ENCODE peak calls at places on chromosomes 13 and 19, in six cellular contexts. C is SK-N-SH; N is CD8-positive, alpha-beta memory T cell; J is PC-3; I is colonic mucosa; Z is Peyer's patch. T is an unnamed sample.

GRCh38 chr19:19361075-19361594 is 40.5 kb downstream of the MAU2 start:
- DNase-seq in C (peak; percentile 84), N (peak; percentile 56), J (peak; percentile 87), I (peak; percentile 87), Z (peak; percentile 77), T (peak; percentile 57)

GRCh38 chr13:42561752-42562467 is 12.0 kb upstream of the TNFSF11 start:
- DNase-seq in C (no peak), N (no peak), J (peak; percentile 42), I (no peak), Z (no peak), T (no peak)

GRCh38 chr13:113359556-113359955 is 4.4 kb downstream of the GRTP1 start:
- DNase-seq in C (no peak), N (no peak), J (no peak), I (no peak), Z (no peak), T (no peak)

GRCh38 chr13:43985437-43986051 is 105.8 kb downstream of the LACC1 start:
- DNase-seq in C (no peak), N (no peak), J (no peak), I (no peak), Z (no peak), T (no peak)

GRCh38 chr13:113930711-113931637 is 42.9 kb downstream of the C13orf46 start:
- DNase-seq in C (no peak), N (peak; percentile 83), J (no peak), I (no peak), Z (no peak), T (no peak)

GRCh38 chr13:111516712-111517640 is 196.5 kb downstream of the TEX29 start:
- DNase-seq in C (no peak), N (no peak), J (no peak), I (no peak), Z (no peak), T (no peak)

GRCh38 chr13:31611214-31611613 is 128.1 kb upstream of the RXFP2 start:
- DNase-seq in C (no peak), N (no peak), J (no peak), I (no peak), Z (no peak), T (no peak)

GRCh38 chr13:99215466-99215865 is 14.8 kb downstream of the UBAC2 start:
- DNase-seq in C (no peak), N (peak; percentile 80), J (no peak), I (no peak), Z (peak; percentile 49), T (peak; percentile 75)

GRCh38 chr19:50174100-50174793 is 11.2 kb upstream of the IZUMO2 start:
- DNase-seq in C (no peak), N (no peak), J (no peak), I (no peak), Z (no peak), T (no peak)

GRCh38 chr19:50178859-50179537 is 15.9 kb upstream of the IZUMO2 start:
- DNase-seq in C (no peak), N (no peak), J (peak; percentile 27), I (no peak), Z (no peak), T (no peak)

GRCh38 chr19:50175924-50176323 is 12.8 kb upstream of the IZUMO2 start:
- DNase-seq in C (no peak), N (no peak), J (no peak), I (no peak), Z (no peak), T (no peak)

GRCh38 chr19:50181121-50181520 is 18.0 kb upstream of the IZUMO2 start:
- DNase-seq in C (no peak), N (no peak), J (no peak), I (no peak), Z (no peak), T (no peak)

DNA sequence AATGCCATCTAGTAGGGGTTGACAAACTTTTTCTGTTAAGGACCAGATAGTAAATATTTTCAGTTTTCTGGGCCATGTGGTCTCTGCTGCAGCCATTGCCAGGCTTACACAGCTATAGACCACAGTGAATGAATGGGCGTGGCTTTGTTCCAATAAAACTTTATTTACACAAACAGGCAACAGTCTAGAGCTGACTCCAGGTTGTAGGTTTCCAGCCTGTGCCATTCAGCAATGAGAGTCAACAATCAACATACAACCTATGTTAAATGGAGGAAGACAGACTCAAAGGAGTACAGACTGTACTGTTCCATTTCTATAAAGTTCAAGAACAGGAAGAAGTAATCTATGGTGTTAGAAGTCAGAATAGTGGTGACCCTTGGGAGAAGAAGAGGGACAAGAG is 15.2 kb upstream of the IZUMO2 start:
- DNase-seq in C (no peak), N (no peak), J (peak; percentile 41), I (peak; percentile 72), Z (no peak), T (no peak)
- H3K9me3 ChIP-seq in C (no peaks in the 10 kb centered on the region), N (no peaks in the 10 kb centered on the region), J (no peaks in the 10 kb centered on the region), I (no peaks in the 10 kb centered on the region), Z (no peaks in the 10 kb centered on the region), T (peaks cover 1% of the 10 kb centered on the region)

DNA sequence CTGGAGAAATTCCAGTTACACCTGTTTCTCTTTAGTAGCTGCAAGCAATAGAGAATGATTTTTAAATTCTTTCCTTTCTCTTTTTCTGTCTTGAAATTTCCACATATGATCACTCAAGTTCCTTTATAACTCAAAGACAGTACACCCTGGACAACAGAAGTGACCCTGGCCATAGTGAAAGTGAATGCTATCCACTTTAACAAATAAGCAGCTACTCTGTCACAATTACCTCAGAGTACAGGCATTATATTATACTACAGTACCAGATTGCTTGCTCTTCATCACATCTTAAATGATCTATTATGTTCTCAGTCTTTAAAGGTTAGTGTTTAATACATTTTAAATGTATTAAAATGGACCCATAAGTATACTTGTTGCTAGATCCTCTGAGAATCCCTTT is 136.2 kb downstream of the KLF12 start:
- DNase-seq in C (no peak), N (no peak), J (no peak), I (no peak), Z (no peak), T (no peak)
- H3K4me1 ChIP-seq in C (no peaks in the 10 kb centered on the region), N (peaks cover 21% of the 10 kb centered on the region), J (no peaks in the 10 kb centered on the region), I (no peaks in the 10 kb centered on the region), Z (no peaks in the 10 kb centered on the region), T (peaks cover 6% of the 10 kb centered on the region)

DNA sequence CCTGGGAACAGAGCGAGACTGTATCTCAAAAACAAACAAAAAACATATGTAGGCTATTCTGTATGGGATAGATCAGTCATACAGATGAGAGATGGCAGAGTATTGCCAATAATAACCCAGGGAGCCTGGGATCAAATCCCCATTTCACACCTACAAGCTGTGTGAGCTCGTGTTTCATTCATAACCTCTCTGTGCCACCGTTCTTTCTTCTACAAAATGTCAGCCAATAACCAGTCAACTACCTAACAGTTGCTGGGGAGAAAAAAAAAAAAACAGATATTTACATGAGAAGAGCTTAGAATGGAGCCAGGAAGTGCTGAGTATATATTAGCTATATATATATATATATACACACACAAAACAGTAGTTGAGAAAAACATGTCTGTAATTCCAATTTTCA is 6.5 kb upstream of the IFNL2 start:
- DNase-seq in C (no peak), N (no peak), J (no peak), I (no peak), Z (no peak), T (no peak)
- H3K27me3 ChIP-seq in C (peaks cover 10% of the 10 kb centered on the region), N (peaks cover 17% of the 10 kb centered on the region), J (peaks cover 5% of the 10 kb centered on the region), I (peaks cover 25% of the 10 kb centered on the region), Z (no peaks in the 10 kb centered on the region), T (peaks cover 9% of the 10 kb centered on the region)

GRCh38 chr19:29819300-29819699 is 7.5 kb downstream of the CCNE1 start:
- DNase-seq in C (no peak), N (no peak), J (no peak), I (no peak), Z (no peak), T (no peak)

GRCh38 chr19:29819986-29820385 is 8.2 kb downstream of the CCNE1 start:
- DNase-seq in C (no peak), N (no peak), J (peak; percentile 73), I (no peak), Z (no peak), T (no peak)

GRCh38 chr19:29823581-29824330 is 12.0 kb downstream of the CCNE1 start:
- DNase-seq in C (no peak), N (no peak), J (no peak), I (no peak), Z (no peak), T (no peak)
- H3K9me3 ChIP-seq in C (no peaks in the 10 kb centered on the region), N (no peaks in the 10 kb centered on the region), J (no peaks in the 10 kb centered on the region), I (no peaks in the 10 kb centered on the region), Z (no peaks in the 10 kb centered on the region), T (no peaks in the 10 kb centered on the region)

GRCh38 chr19:38868551-38868950 is 9.5 kb downstream of the RINL start:
- DNase-seq in C (no peak), N (no peak), J (no peak), I (no peak), Z (no peak), T (no peak)
- H3K4me1 ChIP-seq in C (peaks cover 15% of the 10 kb centered on the region), N (peaks cover 46% of the 10 kb centered on the region), J (peaks cover 11% of the 10 kb centered on the region), I (peaks cover 12% of the 10 kb centered on the region), Z (peaks cover 11% of the 10 kb centered on the region), T (peaks cover 44% of the 10 kb centered on the region)

DNA sequence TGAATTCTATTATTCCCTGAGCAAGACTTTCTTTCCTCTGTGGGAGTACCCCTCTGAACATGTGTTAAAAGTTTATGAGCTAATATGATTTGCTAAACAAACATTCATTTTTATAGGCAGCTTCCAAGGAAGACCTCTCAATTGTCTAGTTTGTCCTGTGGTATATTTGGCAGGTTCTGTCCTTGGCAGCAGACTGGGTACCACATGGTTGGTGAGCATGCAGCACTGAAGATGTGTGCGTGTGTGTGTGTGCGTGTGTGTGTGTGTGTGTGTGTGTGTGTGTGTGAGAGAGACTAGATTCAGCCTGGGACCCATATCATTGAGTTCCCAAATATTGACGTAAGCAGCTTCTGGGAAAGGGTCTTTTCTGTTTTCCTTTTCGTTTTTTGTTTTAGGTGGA is 24.0 kb downstream of the FGF9 start:
- DNase-seq in C (no peak), N (no peak), J (no peak), I (no peak), Z (no peak), T (no peak)
- H3K27me3 ChIP-seq in C (peaks cover 31% of the 10 kb centered on the region), N (no peaks in the 10 kb centered on the region), J (peaks cover 67% of the 10 kb centered on the region), I (no peaks in the 10 kb centered on the region), Z (no peaks in the 10 kb centered on the region), T (peaks cover 6% of the 10 kb centered on the region)

GRCh38 chr19:56566904-56567273 is 379 bp upstream of the ZNF470 start:
- DNase-seq in C (peak; percentile 68), N (no peak), J (no peak), I (peak; percentile 67), Z (peak; percentile 40), T (peak; percentile 2)
- H3K9me3 ChIP-seq in C (peaks cover 37% of the 10 kb centered on the region), N (peaks cover 48% of the 10 kb centered on the region), J (peaks cover 73% of the 10 kb centered on the region), I (peaks cover 13% of the 10 kb centered on the region), Z (no peaks in the 10 kb centered on the region), T (peaks cover 68% of the 10 kb centered on the region)

DNA sequence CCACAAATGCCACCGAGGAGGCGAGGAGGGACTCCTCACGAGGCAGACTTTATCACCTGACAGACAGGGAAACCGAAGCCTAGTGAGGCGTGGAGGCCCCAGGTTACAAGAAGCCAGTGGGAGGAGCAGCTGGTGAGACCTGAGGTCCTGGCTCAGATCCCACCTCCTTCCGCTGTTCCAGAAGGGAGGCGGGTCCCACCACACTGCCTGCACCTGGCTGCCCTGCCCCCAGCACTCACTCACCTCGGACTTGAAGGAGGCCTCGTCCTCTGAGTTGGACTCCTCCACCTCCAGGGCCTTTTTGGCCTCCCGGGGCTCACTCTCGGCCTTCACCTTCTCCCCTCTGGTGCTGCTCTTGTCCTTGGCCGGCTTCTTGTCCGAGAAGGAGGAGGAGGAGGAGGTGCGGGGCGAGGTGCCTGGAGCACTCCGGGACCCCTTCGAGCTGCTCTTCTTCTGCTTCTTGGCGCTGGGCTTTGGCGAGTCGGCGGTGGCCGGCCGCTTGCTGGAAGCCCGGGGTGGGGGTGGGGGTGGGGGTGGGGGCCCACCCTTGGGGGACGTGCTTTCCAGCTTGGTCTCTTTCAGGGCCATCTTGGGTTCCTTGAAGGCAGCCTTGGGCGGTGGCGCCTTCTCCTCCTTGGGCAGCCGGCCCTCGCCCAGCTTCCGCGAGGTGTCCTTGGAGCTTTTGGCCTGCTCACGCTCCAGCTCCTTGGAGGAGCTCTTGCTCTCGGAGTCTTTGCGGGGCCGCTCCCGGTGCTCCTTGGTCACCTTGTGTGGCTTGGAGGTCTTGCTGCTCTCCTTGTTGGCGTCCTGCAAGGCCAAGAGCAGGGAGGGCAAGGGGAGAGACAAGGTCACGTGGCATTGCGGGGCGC is 57.7 kb downstream of the MLLT1 start:
- DNase-seq in C (no peak), N (no peak), J (no peak), I (no peak), Z (no peak), T (no peak)
- H3K4me1 ChIP-seq in C (peaks cover 38% of the 10 kb centered on the region), N (no peaks in the 10 kb centered on the region), J (no peaks in the 10 kb centered on the region), I (peaks cover 2% of the 10 kb centered on the region), Z (peaks cover 5% of the 10 kb centered on the region), T (no peaks in the 10 kb centered on the region)

T was measured in CD4-positive, CD25-positive, alpha-beta regulatory T cell.